ENCODE peak calls at places on chromosome 22, in four cellular contexts. One of them, this sample, is unnamed.

GRCh38 chr22:43446881-43447280 is 35.1 kb downstream of the MPPED1 start:
- DNase-seq in suprapubic skin: no peak
- DNase-seq in endothelial cell of umbilical vein: no peak
- DNase-seq in GM06990: no peak
- DNase-seq in this sample: no peak

GRCh38 chr22:38777087-38777671 is 16.8 kb downstream of the DNAL4 start:
- DNase-seq in GM06990: no peak
- DNase-seq in endothelial cell of umbilical vein: no peak
- DNase-seq in suprapubic skin: no peak
- DNase-seq in this sample: no peak

GRCh38 chr22:46712288-46712687 is 25.8 kb downstream of the CERK start:
- DNase-seq in suprapubic skin: no peak
- DNase-seq in endothelial cell of umbilical vein: no peak
- DNase-seq in GM06990: no peak
- DNase-seq in this sample: no peak

GRCh38 chr22:38313384-38313955 is 3.8 kb downstream of the CSNK1E start:
- DNase-seq in suprapubic skin: peak
- DNase-seq in GM06990: peak
- DNase-seq in endothelial cell of umbilical vein: peak
- DNase-seq in this sample: no peak

GRCh38 chr22:21923163-21923561 is 29.5 kb downstream of the PPM1F start:
- DNase-seq in suprapubic skin: no peak
- DNase-seq in GM06990: no peak
- DNase-seq in endothelial cell of umbilical vein: no peak
- DNase-seq in this sample: no peak

GRCh38 chr22:47210112-47210657 is 447.7 kb downstream of the TBC1D22A start:
- DNase-seq in endothelial cell of umbilical vein: no peak
- DNase-seq in suprapubic skin: peak
- DNase-seq in GM06990: no peak
- DNase-seq in this sample: no peak

GRCh38 chr22:43273902-43274484 is 69.2 kb downstream of the SCUBE1 start:
- DNase-seq in GM06990: peak
- DNase-seq in suprapubic skin: no peak
- DNase-seq in endothelial cell of umbilical vein: peak
- DNase-seq in this sample: peak

GRCh38 chr22:49212466-49212865 is 615.2 kb downstream of the BRD1 start:
- DNase-seq in suprapubic skin: peak
- DNase-seq in GM06990: no peak
- DNase-seq in endothelial cell of umbilical vein: no peak
- DNase-seq in this sample: no peak

GRCh38 chr22:17781319-17782031 is 7.2 kb upstream of the BID start:
- DNase-seq in GM06990: peak
- DNase-seq in suprapubic skin: no peak
- DNase-seq in endothelial cell of umbilical vein: peak
- DNase-seq in this sample: peak

GRCh38 chr22:17606472-17606871 is 22.1 kb downstream of the ATP6V1E1 start:
- DNase-seq in GM06990: no peak
- DNase-seq in endothelial cell of umbilical vein: no peak
- DNase-seq in suprapubic skin: no peak
- DNase-seq in this sample: peak

GRCh38 chr22:48782817-48783511 is 1044.7 kb downstream of the BRD1 start:
- DNase-seq in endothelial cell of umbilical vein: no peak
- DNase-seq in GM06990: no peak
- DNase-seq in suprapubic skin: no peak
- DNase-seq in this sample: no peak

GRCh38 chr22:22769434-22770279 is 118.0 kb upstream of the IGLL5 start:
- DNase-seq in suprapubic skin: no peak
- DNase-seq in endothelial cell of umbilical vein: no peak
- DNase-seq in GM06990: no peak
- DNase-seq in this sample: no peak

GRCh38 chr22:42444060-42444904 is 12.1 kb upstream of the NFAM1 start:
- DNase-seq in suprapubic skin: peak
- DNase-seq in endothelial cell of umbilical vein: peak
- DNase-seq in GM06990: peak
- DNase-seq in this sample: peak

GRCh38 chr22:27474112-27474571 is 327.4 kb downstream of the MN1 start:
- DNase-seq in endothelial cell of umbilical vein: no peak
- DNase-seq in GM06990: no peak
- DNase-seq in suprapubic skin: no peak
- DNase-seq in this sample: no peak
- H3K4me3 ChIP-seq in endothelial cell of umbilical vein: no peak
- H3K4me3 ChIP-seq in GM06990: no peak
- H3K4me3 ChIP-seq in suprapubic skin: no peak
- H3K4me3 ChIP-seq in this sample: no peak

DNA sequence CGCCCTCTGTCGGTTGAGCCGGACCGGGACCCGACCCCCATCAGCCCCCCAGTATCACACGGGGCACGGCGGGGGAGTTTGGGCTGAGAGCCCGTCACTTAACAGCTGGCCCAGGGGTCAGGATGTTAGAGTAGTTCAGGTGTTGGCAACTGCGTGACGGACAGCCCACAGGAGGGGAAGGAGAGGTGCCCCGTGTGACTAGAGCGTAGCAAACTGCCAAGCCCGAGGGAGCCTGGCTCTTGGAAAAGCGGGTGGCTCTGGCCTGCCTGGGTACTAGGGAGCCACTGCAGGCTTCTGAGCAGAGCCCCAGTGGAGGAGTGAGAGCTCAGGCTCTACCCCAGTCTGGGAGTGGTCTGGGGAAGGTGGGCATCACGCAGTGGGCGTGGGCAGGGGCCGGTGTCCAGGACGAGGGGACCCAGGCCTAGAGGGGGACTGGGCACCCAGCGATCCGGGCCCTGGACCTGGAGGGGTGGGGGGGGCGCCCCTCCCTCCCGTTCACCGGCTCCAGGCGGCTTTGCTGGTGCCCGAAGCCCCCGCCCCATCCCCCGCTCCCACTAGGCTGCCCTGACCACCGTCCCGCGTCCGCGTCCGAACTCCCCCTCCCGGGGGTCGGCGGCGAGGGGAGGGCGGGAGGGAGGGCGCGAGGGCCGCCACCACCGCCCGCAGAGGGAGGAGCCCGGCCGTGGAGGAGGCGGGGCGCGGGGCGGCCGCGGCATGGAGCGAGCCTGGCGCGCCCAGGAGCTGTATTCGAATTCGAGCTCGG is 24.4 kb downstream of the SHANK3 start:
- DNase-seq in suprapubic skin: peak
- DNase-seq in endothelial cell of umbilical vein: no peak
- DNase-seq in GM06990: no peak
- DNase-seq in this sample: peak
- H3K4me3 ChIP-seq in suprapubic skin: peak
- H3K4me3 ChIP-seq in endothelial cell of umbilical vein: no peak
- H3K4me3 ChIP-seq in GM06990: no peak
- H3K4me3 ChIP-seq in this sample: no peak

GRCh38 chr22:32809786-32810185 is 8.3 kb downstream of the TIMP3 start:
- DNase-seq in endothelial cell of umbilical vein: no peak
- DNase-seq in suprapubic skin: no peak
- DNase-seq in GM06990: no peak
- DNase-seq in this sample: no peak

GRCh38 chr22:32810241-32811133 is 9.0 kb downstream of the TIMP3 start:
- DNase-seq in GM06990: no peak
- DNase-seq in endothelial cell of umbilical vein: no peak
- DNase-seq in suprapubic skin: no peak
- DNase-seq in this sample: no peak

GRCh38 chr22:32814289-32814865 is 12.9 kb downstream of the TIMP3 start:
- DNase-seq in suprapubic skin: no peak
- DNase-seq in endothelial cell of umbilical vein: no peak
- DNase-seq in GM06990: no peak
- DNase-seq in this sample: no peak

GRCh38 chr22:32815059-32815458 is 13.6 kb downstream of the TIMP3 start:
- DNase-seq in endothelial cell of umbilical vein: no peak
- DNase-seq in suprapubic skin: no peak
- DNase-seq in GM06990: no peak
- DNase-seq in this sample: no peak

GRCh38 chr22:32811788-32812187 is 10.3 kb downstream of the TIMP3 start:
- DNase-seq in endothelial cell of umbilical vein: no peak
- DNase-seq in suprapubic skin: no peak
- DNase-seq in GM06990: no peak
- DNase-seq in this sample: no peak
- H3K4me3 ChIP-seq in endothelial cell of umbilical vein: no peak
- H3K4me3 ChIP-seq in suprapubic skin: no peak
- H3K4me3 ChIP-seq in GM06990: no peak
- H3K4me3 ChIP-seq in this sample: no peak

DNA sequence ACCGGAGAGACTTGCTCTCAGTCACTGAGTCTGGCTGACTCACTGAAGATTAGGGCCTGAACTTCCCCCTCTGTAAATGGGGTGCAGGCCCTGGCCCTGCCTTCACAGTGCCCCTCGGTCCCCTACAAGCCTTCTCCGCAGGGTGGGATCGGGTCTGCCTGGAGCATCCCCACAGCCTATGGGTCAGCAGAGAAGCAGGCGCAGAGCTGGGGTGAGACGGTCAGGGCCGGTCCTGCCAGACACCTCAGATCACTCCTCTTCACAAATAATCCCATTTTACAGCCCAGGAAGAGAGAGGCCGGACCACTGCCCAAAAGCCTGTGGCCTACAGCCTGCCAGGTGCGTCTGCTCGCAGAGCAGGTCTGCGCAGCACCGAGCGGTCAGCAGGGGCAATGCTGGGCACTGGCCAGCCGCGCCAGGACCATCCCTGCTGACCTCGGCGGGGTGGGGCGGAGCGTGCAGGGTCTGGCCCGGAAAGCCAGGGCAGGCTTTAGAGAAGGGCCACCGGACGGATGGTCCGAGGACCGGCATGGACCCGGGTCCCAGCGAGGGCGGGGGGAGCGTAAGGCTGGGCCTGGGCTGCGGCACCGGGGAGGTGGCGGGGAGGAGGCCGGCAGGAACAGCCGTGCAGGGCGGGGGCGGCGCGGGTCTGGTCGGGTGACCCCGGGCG is 518 bp upstream of the SEPTIN5 start:
- DNase-seq in GM06990: no peak
- DNase-seq in endothelial cell of umbilical vein: no peak
- DNase-seq in suprapubic skin: no peak
- DNase-seq in this sample: no peak
- H3K4me3 ChIP-seq in GM06990: no peak
- H3K4me3 ChIP-seq in endothelial cell of umbilical vein: no peak
- H3K4me3 ChIP-seq in suprapubic skin: peak
- H3K4me3 ChIP-seq in this sample: peak

DNA sequence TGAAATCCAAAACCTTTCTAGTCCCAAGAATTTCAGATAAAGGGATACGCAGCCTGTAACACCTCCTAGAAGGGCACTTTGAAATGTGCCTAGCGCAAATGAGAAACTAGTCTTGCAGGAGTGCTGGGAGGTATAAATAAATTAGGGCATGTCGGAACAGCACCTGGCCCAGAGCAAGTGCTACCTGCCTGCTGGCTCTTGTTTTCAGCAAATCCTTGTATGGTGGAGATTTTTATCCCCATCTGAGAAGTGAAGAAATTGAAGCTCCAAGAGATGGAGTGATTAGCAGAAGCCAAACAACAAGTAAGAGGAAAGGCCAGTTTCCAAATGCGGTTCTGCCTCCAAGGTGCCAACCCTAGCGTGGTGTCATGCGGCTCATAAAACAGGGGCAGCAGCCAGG is 36.7 kb upstream of the TFIP11 start:
- DNase-seq in suprapubic skin: no peak
- DNase-seq in GM06990: no peak
- DNase-seq in endothelial cell of umbilical vein: no peak
- DNase-seq in this sample: no peak
- H3K4me3 ChIP-seq in suprapubic skin: no peak
- H3K4me3 ChIP-seq in GM06990: no peak
- H3K4me3 ChIP-seq in endothelial cell of umbilical vein: no peak
- H3K4me3 ChIP-seq in this sample: no peak

GRCh38 chr22:31627223-31627731 is 34.7 kb downstream of the PISD start:
- DNase-seq in suprapubic skin: no peak
- DNase-seq in endothelial cell of umbilical vein: peak
- DNase-seq in GM06990: no peak
- DNase-seq in this sample: peak

GRCh38 chr22:31626427-31627150 is 35.4 kb downstream of the PISD start:
- DNase-seq in suprapubic skin: no peak
- DNase-seq in endothelial cell of umbilical vein: no peak
- DNase-seq in GM06990: no peak
- DNase-seq in this sample: no peak

GRCh38 chr22:31625257-31625640 is 36.8 kb downstream of the PISD start:
- DNase-seq in endothelial cell of umbilical vein: no peak
- DNase-seq in suprapubic skin: no peak
- DNase-seq in GM06990: no peak
- DNase-seq in this sample: no peak

GRCh38 chr22:31623634-31624312 is 38.2 kb downstream of the PISD start:
- DNase-seq in GM06990: no peak
- DNase-seq in endothelial cell of umbilical vein: no peak
- DNase-seq in suprapubic skin: no peak
- DNase-seq in this sample: no peak

DNA sequence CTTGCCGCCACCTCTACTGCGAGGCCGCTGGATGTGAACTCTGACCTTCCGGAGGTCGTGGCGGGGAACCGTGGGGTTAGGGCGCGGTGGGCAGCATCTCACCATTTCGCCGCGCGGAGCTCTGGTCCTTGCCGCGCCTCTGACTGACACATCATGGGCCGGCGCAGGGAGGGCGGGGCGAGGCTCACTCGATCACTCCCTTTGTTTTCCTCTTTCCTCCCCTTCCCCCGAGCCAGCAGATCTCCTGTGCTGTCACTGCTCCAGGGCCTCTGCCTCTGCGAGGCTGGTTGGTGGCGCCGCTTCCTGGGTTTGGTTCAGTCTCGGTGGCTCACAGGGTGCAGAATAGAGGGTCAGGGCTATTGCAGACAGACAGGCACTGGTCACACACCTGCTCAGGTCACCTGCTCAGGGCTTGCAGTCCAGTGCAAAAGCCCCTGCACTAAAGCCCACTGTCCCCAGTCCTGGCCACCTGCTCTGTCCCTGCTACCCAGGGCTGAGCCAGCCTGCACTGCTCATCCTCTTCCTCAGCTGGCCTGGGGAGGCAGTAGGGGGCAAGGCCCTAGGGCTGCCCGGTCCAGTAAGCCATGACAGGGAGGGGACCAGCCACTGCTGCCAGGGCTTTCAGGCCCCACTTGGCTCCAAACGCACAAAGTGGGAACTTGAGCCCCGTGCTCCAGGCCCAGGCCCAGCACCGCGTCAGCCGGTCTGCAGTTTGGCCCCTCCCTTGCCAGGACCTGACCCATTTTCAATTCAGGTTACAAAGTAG is 36.2 kb downstream of the PISD start:
- DNase-seq in suprapubic skin: no peak
- DNase-seq in GM06990: no peak
- DNase-seq in endothelial cell of umbilical vein: peak
- DNase-seq in this sample: peak
- H3K4me3 ChIP-seq in suprapubic skin: no peak
- H3K4me3 ChIP-seq in GM06990: no peak
- H3K4me3 ChIP-seq in endothelial cell of umbilical vein: no peak
- H3K4me3 ChIP-seq in this sample: peak

DNA sequence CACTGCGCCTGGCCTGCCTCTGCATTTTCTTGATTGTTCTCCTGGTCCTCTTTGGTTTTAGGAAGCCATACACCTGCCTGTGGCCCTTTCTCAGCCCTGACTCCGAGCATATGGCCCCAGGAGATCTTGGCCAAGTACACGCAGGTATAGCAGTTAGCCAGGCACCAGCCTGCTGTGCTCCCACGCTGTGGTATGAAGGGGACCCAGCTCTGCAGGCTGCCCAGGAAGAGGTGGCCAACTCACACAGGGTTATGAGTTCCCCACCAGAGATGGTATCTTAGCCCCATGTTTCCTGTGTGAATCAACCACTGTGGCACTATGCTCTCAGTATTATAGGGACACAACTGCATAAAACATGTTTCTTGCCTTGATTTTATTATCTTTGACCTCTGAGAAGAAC is 31.1 kb downstream of the SGSM3 start:
- DNase-seq in suprapubic skin: no peak
- DNase-seq in GM06990: no peak
- DNase-seq in endothelial cell of umbilical vein: no peak
- DNase-seq in this sample: no peak
- H3K4me3 ChIP-seq in suprapubic skin: no peak
- H3K4me3 ChIP-seq in GM06990: no peak
- H3K4me3 ChIP-seq in endothelial cell of umbilical vein: no peak
- H3K4me3 ChIP-seq in this sample: no peak